ENCODE peak calls at places on chromosomes 11 and 22, in eight cellular contexts. N is CD4-positive, alpha-beta T cell; Z is activated CD4-positive, alpha-beta T cell treated with anti-CD3 and anti-CD28 coated beads, Interleukin-2, amount 50 U/mL, for 24 hours; F is stimulated activated CD8-positive, alpha-beta memory T cell treated with anti-CD3 and anti-CD28 coated beads, Interleukin-15, amount 100 ng/mL, for 24 hours; Y is amniotic stem cell; T is GF-D8; U is HS-27A; Q is pons. D is an unnamed sample.

GRCh38 chr11:86418929-86419328 is 44.2 kb downstream of the CCDC81 start:
- DNase-seq in Y (no peak), N (no peak), U (no peak), Z (no peak), T (no peak), Q (peak), F (no peak), D (no peak)

GRCh38 chr11:26761382-26761781 is 39.5 kb upstream of the SLC5A12 start:
- DNase-seq in F (no peak), Q (no peak), U (no peak), Z (no peak), Y (no peak), N (no peak), T (no peak), D (no peak)

GRCh38 chr22:17866127-17866526 is 91.9 kb upstream of the BID start:
- DNase-seq in Z (no peak), N (no peak), Q (peak), Y (no peak), F (no peak), T (no peak), U (no peak), D (no peak)

GRCh38 chr11:69352715-69353325 is 58.9 kb downstream of the MYEOV start:
- DNase-seq in T (no peak), Z (no peak), F (no peak), Y (peak), N (no peak), Q (no peak), U (peak), D (peak)

GRCh38 chr11:77106321-77106720 is 3.7 kb downstream of the OMP start:
- DNase-seq in T (no peak), U (no peak), F (no peak), N (no peak), Y (no peak), Z (no peak), Q (peak), D (no peak)

GRCh38 chr11:115616941-115617340 is 112.7 kb upstream of the CADM1 start:
- DNase-seq in Y (no peak), T (no peak), N (no peak), U (no peak), Z (no peak), F (no peak), Q (no peak), D (no peak)

GRCh38 chr22:28759861-28760560 is 12.5 kb upstream of the CCDC117 start:
- DNase-seq in Q (no peak), U (no peak), T (no peak), Y (no peak), Z (no peak), N (no peak), F (no peak), D (no peak)

GRCh38 chr11:61267437-61267841 is 26.5 kb downstream of the PGA5 start:
- DNase-seq in N (no peak), U (no peak), Q (no peak), F (no peak), T (no peak), Z (no peak), Y (no peak), D (no peak)

GRCh38 chr22:33923660-33924246 is 3.5 kb upstream of the LARGE1 start:
- DNase-seq in N (no peak), Q (peak), Z (no peak), T (no peak), Y (peak), U (no peak), F (no peak), D (no peak)

GRCh38 chr11:134738581-134738980 is 326.5 kb upstream of the B3GAT1 start:
- DNase-seq in U (no peak), N (no peak), F (no peak), Z (no peak), T (no peak), Y (no peak), Q (no peak), D (no peak)

GRCh38 chr22:28950567-28951411 is 67.4 kb downstream of the ZNRF3 start:
- DNase-seq in Y (no peak), N (no peak), Q (no peak), U (no peak), Z (no peak), T (no peak), F (no peak), D (no peak)

GRCh38 chr22:20420157-20420842 is 17.3 kb downstream of the SCARF2 start:
- DNase-seq in Y (no peak), T (no peak), U (no peak), Z (no peak), N (no peak), F (no peak), Q (no peak), D (no peak)

GRCh38 chr11:35101223-35101622 is 37.7 kb upstream of the CD44 start:
- DNase-seq in Q (no peak), U (no peak), T (no peak), N (no peak), Y (no peak), Z (no peak), F (no peak), D (no peak)

GRCh38 chr22:33565580-33565995 is 354.7 kb downstream of the LARGE1 start:
- DNase-seq in U (no peak), Q (no peak), T (no peak), F (no peak), Y (no peak), Z (no peak), N (no peak), D (no peak)

GRCh38 chr11:19370100-19370861 is 129.5 kb upstream of the E2F8 start:
- DNase-seq in Y (no peak), Z (no peak), Q (no peak), F (no peak), U (no peak), N (no peak), T (no peak), D (no peak)

GRCh38 chr11:12864316-12865156 is 144.6 kb upstream of the RASSF10 start:
- DNase-seq in F (no peak), Y (no peak), T (no peak), N (no peak), Z (no peak), U (no peak), Q (peak), D (no peak)